ENCODE peak calls at places on chromosome 12, in seven cellular contexts. B is kidney, K is NCI-H2081, M is fibroblast of mammary gland, X is GM12865, R is cardiac muscle cell, H is globus pallidus. J is an unnamed sample.

GRCh38 chr12:47223848-47224213 is 144.1 kb upstream of the AMIGO2 start:
- DNase-seq in B (no peak), K (no peak), M (no peak), X (no peak), R (no peak), H (peak), J (no peak)

GRCh38 chr12:25789520-25789919 is 169.0 kb upstream of the RASSF8 start:
- DNase-seq in B (no peak), K (no peak), M (peak), X (no peak), R (no peak), H (peak), J (no peak)

GRCh38 chr12:59164226-59164625 is 243.9 kb upstream of the LRIG3 start:
- DNase-seq in B (no peak), K (no peak), M (no peak), X (no peak), R (no peak), H (no peak), J (no peak)

GRCh38 chr12:132167610-132168310 is 23.5 kb downstream of the NOC4L start:
- DNase-seq in B (peak), K (no peak), M (peak), X (no peak), R (no peak), H (no peak), J (no peak)

GRCh38 chr12:89542912-89543592 is 17.2 kb upstream of the POC1B start:
- DNase-seq in B (no peak), K (peak), M (peak), X (peak), R (peak), H (peak), J (peak)

GRCh38 chr12:85866929-85867776 is 6.9 kb upstream of the NTS start:
- DNase-seq in B (no peak), K (peak), M (peak), X (peak), R (peak), H (peak), J (peak)

GRCh38 chr12:94941440-94941862 is 62.0 kb downstream of the NDUFA12 start:
- DNase-seq in B (no peak), K (no peak), M (peak), X (peak), R (peak), H (no peak), J (peak)

GRCh38 chr12:109523504-109523903 is 46.1 kb downstream of the UBE3B start:
- DNase-seq in B (no peak), K (no peak), M (no peak), X (no peak), R (no peak), H (no peak), J (no peak)

J was measured in SK-N-SH.